ENCODE peak calls at places on chromosomes 4 and X, in eight cellular contexts. X is DMS79; A is kidney tubule cell; C is sigmoid colon; O is psoas muscle; G is activated T-helper 1 cell treated with anti-CD3 and anti-CD28 coated beads, Interleukin-12 subunit alpha, Interleukin-12 subunit beta, Interleukin-2, Interleukin-4 antibody, amounts not matched to agents 30 ng/mL and 10 ng/mL and 1 ng/mL, durations not matched to agents 14 hours and 24 hours and 36 hours; U is astrocyte of the cerebellum; S is lung microvascular endothelial cell. K is an unnamed sample.

GRCh38 chr4:82201805-82202636 is 171.8 kb downstream of the HNRNPD start:
- DNase-seq in X (peak), A (peak), C (no peak), O (no peak), G (no peak), U (peak), S (peak), K (peak)

GRCh38 chr4:73800206-73800605 is 36.3 kb upstream of the CXCL6 start:
- DNase-seq in X (no peak), A (no peak), C (no peak), O (no peak), G (no peak), U (no peak), S (no peak), K (no peak)

GRCh38 chrX:18574591-18574990 is 97.3 kb downstream of the RS1 start:
- DNase-seq in X (no peak), A (peak), C (peak), O (peak), G (no peak), U (peak), S (peak), K (no peak)

GRCh38 chrX:118755633-118756032 is 28.2 kb downstream of the IL13RA1 start:
- DNase-seq in X (no peak), A (no peak), C (no peak), O (no peak), G (no peak), U (no peak), S (no peak), K (no peak)

GRCh38 chr4:106287353-106287969 is 28.5 kb downstream of the TBCK start:
- DNase-seq in X (no peak), A (peak), C (no peak), O (no peak), G (no peak), U (peak), S (peak), K (peak)

GRCh38 chr4:75513529-75514130 is 573 bp downstream of the RCHY1 start:
- DNase-seq in X (no peak), A (no peak), C (no peak), O (no peak), G (no peak), U (no peak), S (peak), K (peak)

GRCh38 chrX:24207826-24208225 is 58.3 kb downstream of the ZFX start:
- DNase-seq in X (no peak), A (no peak), C (no peak), O (no peak), G (no peak), U (no peak), S (no peak), K (no peak)

GRCh38 chr4:113303315-113303714 is 253.9 kb downstream of the ANK2 start:
- DNase-seq in X (no peak), A (no peak), C (no peak), O (no peak), G (no peak), U (no peak), S (no peak), K (no peak)

GRCh38 chr4:99084595-99084994 is 4.0 kb downstream of the ADH5 start:
- DNase-seq in X (no peak), A (no peak), C (no peak), O (no peak), G (no peak), U (no peak), S (no peak), K (no peak)

GRCh38 chrX:131763674-131764073 is 219.8 kb downstream of the OR13H1 start:
- DNase-seq in X (peak), A (peak), C (peak), O (peak), G (no peak), U (peak), S (peak), K (peak)

GRCh38 chrX:74419861-74420193 is 1.5 kb upstream of the SLC16A2 start:
- DNase-seq in X (no peak), A (peak), C (no peak), O (no peak), G (no peak), U (no peak), S (no peak), K (no peak)

GRCh38 chrX:115147220-115147619 is 42.0 kb upstream of the RBMXL3 start:
- DNase-seq in X (no peak), A (peak), C (no peak), O (no peak), G (no peak), U (no peak), S (peak), K (peak)

GRCh38 chr4:112704991-112705845 is 68.3 kb downstream of the LARP7 start:
- DNase-seq in X (no peak), A (peak), C (peak), O (peak), G (no peak), U (peak), S (peak), K (peak)

GRCh38 chrX:45714864-45715263 is 514.2 kb upstream of the DIPK2B start:
- DNase-seq in X (no peak), A (peak), C (no peak), O (no peak), G (no peak), U (no peak), S (peak), K (no peak)

GRCh38 chr4:113383111-113383785 is 333.8 kb downstream of the ANK2 start:
- DNase-seq in X (no peak), A (no peak), C (no peak), O (no peak), G (no peak), U (peak), S (peak), K (peak)

GRCh38 chrX:43679778-43680177 is 23.7 kb downstream of the MAOA start:
- DNase-seq in X (no peak), A (no peak), C (no peak), O (no peak), G (no peak), U (no peak), S (peak), K (peak)

GRCh38 chr4:15938182-15938581 is 358 bp downstream of the FGFBP1 start:
- DNase-seq in X (peak), A (peak), C (no peak), O (no peak), G (no peak), U (no peak), S (no peak), K (no peak)

GRCh38 chr4:184628103-184628502 is 21.1 kb downstream of the CASP3 start:
- DNase-seq in X (no peak), A (peak), C (no peak), O (no peak), G (no peak), U (no peak), S (no peak), K (no peak)

K was measured in dermis microvascular lymphatic vessel endothelial cell.